ENCODE peak calls at places on chromosomes 12 and 14, in eight cellular contexts. E, S, K, M, Z, A, Q and H are unnamed samples.

GRCh38 chr12:94107910-94108309 is 40.5 kb upstream of the PLXNC1 start:
- DNase-seq in E (no peak), S (no peak), K (no peak), M (no peak), Z (no peak), A (no peak), Q (no peak), H (no peak)

GRCh38 chr12:132427177-132427725 is 62.7 kb upstream of the FBRSL1 start:
- DNase-seq in E (no peak), S (no peak), K (no peak), M (no peak), Z (no peak), A (no peak), Q (no peak), H (no peak)

GRCh38 chr12:90100619-90101018 is 392.0 kb upstream of the ATP2B1 start:
- DNase-seq in E (peak), S (no peak), K (no peak), M (no peak), Z (no peak), A (no peak), Q (no peak), H (no peak)

GRCh38 chr14:61695695-61696527 is 598 bp downstream of the HIF1A start:
- DNase-seq in E (peak), S (peak), K (peak), M (peak), Z (peak), A (peak), Q (peak), H (no peak)

GRCh38 chr14:61841145-61841544 is 78.9 kb downstream of the SNAPC1 start:
- DNase-seq in E (no peak), S (peak), K (no peak), M (no peak), Z (no peak), A (no peak), Q (no peak), H (no peak)

GRCh38 chr12:122116707-122117535 is 38.4 kb downstream of the MLXIP start:
- DNase-seq in E (peak), S (no peak), K (no peak), M (no peak), Z (no peak), A (no peak), Q (no peak), H (no peak)

GRCh38 chr12:10288989-10289388 is 18.7 kb upstream of the KLRD1 start:
- DNase-seq in E (no peak), S (no peak), K (no peak), M (peak), Z (no peak), A (peak), Q (no peak), H (no peak)

GRCh38 chr14:68610251-68610793 is 182.5 kb downstream of the ZFP36L1 start:
- DNase-seq in E (no peak), S (no peak), K (no peak), M (no peak), Z (no peak), A (no peak), Q (no peak), H (no peak)

GRCh38 chr12:80857311-80857710 is 80.4 kb downstream of the LIN7A start:
- DNase-seq in E (no peak), S (no peak), K (no peak), M (no peak), Z (no peak), A (no peak), Q (peak), H (peak)

GRCh38 chr14:23030936-23031335 is 3.8 kb downstream of the PSMB5 start:
- DNase-seq in E (no peak), S (no peak), K (no peak), M (no peak), Z (no peak), A (no peak), Q (no peak), H (no peak)

GRCh38 chr12:113860950-113861349 is 105.2 kb downstream of the RBM19 start:
- DNase-seq in E (peak), S (peak), K (no peak), M (peak), Z (no peak), A (peak), Q (peak), H (peak)

GRCh38 chr14:26199599-26200370 is 398.0 kb downstream of the NOVA1 start:
- DNase-seq in E (peak), S (peak), K (no peak), M (peak), Z (no peak), A (peak), Q (peak), H (no peak)

GRCh38 chr14:105335735-105336476 is 21.4 kb downstream of the PACS2 start:
- DNase-seq in E (no peak), S (no peak), K (peak), M (no peak), Z (no peak), A (no peak), Q (no peak), H (no peak)

GRCh38 chr14:50920482-50921225 is 23.6 kb downstream of the PYGL start:
- DNase-seq in E (peak), S (peak), K (no peak), M (peak), Z (no peak), A (no peak), Q (peak), H (peak)

GRCh38 chr12:80187660-80188090 is 88.3 kb downstream of the OTOGL start:
- DNase-seq in E (peak), S (peak), K (no peak), M (peak), Z (no peak), A (no peak), Q (no peak), H (peak)

GRCh38 chr12:31922341-31923062 is 36.7 kb upstream of the RESF1 start:
- DNase-seq in E (peak), S (no peak), K (no peak), M (peak), Z (no peak), A (peak), Q (no peak), H (peak)

GRCh38 chr12:68267892-68268396 is 14.5 kb upstream of the IL22 start:
- DNase-seq in E (no peak), S (no peak), K (no peak), M (no peak), Z (no peak), A (peak), Q (peak), H (peak)